ENCODE peak calls at places on chromosomes 11 and 22, in eight cellular contexts. V is psoas muscle, I is Caco-2, W is progenitor cell of endocrine pancreas, G is GM20000, N is right atrium auricular region, K is coronary artery, Q is fibroblast of the aortic adventitia. F is an unnamed sample.

GRCh38 chr11:66912361-66912760 is 45.8 kb downstream of the PC start:
- DNase-seq in V (no peak), I (no peak), W (no peak), G (no peak), N (no peak), K (no peak), Q (no peak), F (no peak)

GRCh38 chr11:78564037-78564888 is 10.4 kb downstream of the NARS2 start:
- DNase-seq in V (no peak), I (peak), W (no peak), G (peak), N (no peak), K (no peak), Q (peak), F (peak)

GRCh38 chr22:49724030-49724892 is 103.4 kb downstream of the BRD1 start:
- DNase-seq in V (no peak), I (no peak), W (no peak), G (no peak), N (peak), K (no peak), Q (no peak), F (no peak)

GRCh38 chr11:72433455-72434061 is 773 bp downstream of the CLPB start:
- DNase-seq in V (peak), I (no peak), W (no peak), G (no peak), N (no peak), K (no peak), Q (no peak), F (no peak)

GRCh38 chr11:29685361-29685760 is 331.5 kb downstream of the KCNA4 start:
- DNase-seq in V (no peak), I (no peak), W (no peak), G (no peak), N (no peak), K (no peak), Q (no peak), F (no peak)

GRCh38 chr11:66600219-66600923 is 7.4 kb downstream of the CCS start:
- DNase-seq in V (no peak), I (no peak), W (no peak), G (no peak), N (no peak), K (no peak), Q (peak), F (peak)

GRCh38 chr11:61138940-61139339 is 22.3 kb downstream of the VPS37C start:
- DNase-seq in V (no peak), I (no peak), W (no peak), G (no peak), N (no peak), K (no peak), Q (peak), F (peak)

GRCh38 chr11:17351510-17352176 is at the start of gene NCR3LG1:
- DNase-seq in V (peak), I (peak), W (no peak), G (peak), N (peak), K (peak), Q (peak), F (peak)

GRCh38 chr11:26276798-26277424 is 55.0 kb upstream of the ANO3 start:
- DNase-seq in V (no peak), I (peak), W (peak), G (peak), N (peak), K (no peak), Q (peak), F (peak)

GRCh38 chr11:117121176-117121575 is 22.9 kb upstream of the PAFAH1B2 start:
- DNase-seq in V (no peak), I (no peak), W (no peak), G (no peak), N (no peak), K (no peak), Q (peak), F (peak)

GRCh38 chr22:17707526-17707925 is 66.7 kb downstream of the BID start:
- DNase-seq in V (no peak), I (no peak), W (no peak), G (no peak), N (no peak), K (no peak), Q (peak), F (peak)

GRCh38 chr22:17728786-17729185 is 45.5 kb downstream of the BID start:
- DNase-seq in V (no peak), I (no peak), W (no peak), G (no peak), N (no peak), K (no peak), Q (no peak), F (no peak)

GRCh38 chr11:96207459-96208449 is 135.2 kb downstream of the MAML2 start:
- DNase-seq in V (no peak), I (peak), W (no peak), G (no peak), N (no peak), K (no peak), Q (no peak), F (peak)

GRCh38 chr22:40407831-40408717 is 37.7 kb downstream of the SGSM3 start:
- DNase-seq in V (no peak), I (no peak), W (no peak), G (no peak), N (no peak), K (no peak), Q (no peak), F (no peak)

GRCh38 chr11:70862093-70862492 is 390.3 kb downstream of the SHANK2 start:
- DNase-seq in V (peak), I (no peak), W (no peak), G (no peak), N (no peak), K (no peak), Q (no peak), F (no peak)

GRCh38 chr11:68020575-68020974 is 9.9 kb upstream of the NDUFS8 start:
- DNase-seq in V (no peak), I (peak), W (no peak), G (no peak), N (no peak), K (no peak), Q (no peak), F (peak)
- TF ChIP-seq CTCF in V (no peak), I (peak), W (no peak), G (no peak), N (no peak), K (no peak), Q (peak), F (peak)

DNA sequence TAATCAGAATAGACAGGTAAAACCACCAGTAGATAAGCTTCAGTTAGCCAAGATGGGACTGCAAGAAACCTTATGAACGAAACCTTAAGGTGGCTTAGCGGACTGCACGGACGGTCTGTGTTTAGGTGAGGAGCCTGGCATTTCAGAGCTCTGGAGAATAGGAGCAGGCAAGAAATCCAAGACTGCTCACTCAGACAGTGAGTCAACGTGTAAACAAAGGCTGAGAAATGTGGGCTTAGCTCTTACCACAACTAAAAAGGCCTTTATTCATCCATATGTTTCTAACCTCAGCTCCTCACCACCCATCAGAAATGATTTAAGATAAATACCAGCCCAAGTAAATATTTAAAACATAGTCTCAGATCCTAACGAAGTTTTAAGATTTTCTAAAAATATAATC is 657.7 kb downstream of the OPCML start:
- DNase-seq in V (no peak), I (no peak), W (no peak), G (no peak), N (no peak), K (no peak), Q (no peak), F (no peak)
- TF ChIP-seq CTCF in V (no peak), I (no peak), W (no peak), G (no peak), N (no peak), K (no peak), Q (no peak), F (no peak)

DNA sequence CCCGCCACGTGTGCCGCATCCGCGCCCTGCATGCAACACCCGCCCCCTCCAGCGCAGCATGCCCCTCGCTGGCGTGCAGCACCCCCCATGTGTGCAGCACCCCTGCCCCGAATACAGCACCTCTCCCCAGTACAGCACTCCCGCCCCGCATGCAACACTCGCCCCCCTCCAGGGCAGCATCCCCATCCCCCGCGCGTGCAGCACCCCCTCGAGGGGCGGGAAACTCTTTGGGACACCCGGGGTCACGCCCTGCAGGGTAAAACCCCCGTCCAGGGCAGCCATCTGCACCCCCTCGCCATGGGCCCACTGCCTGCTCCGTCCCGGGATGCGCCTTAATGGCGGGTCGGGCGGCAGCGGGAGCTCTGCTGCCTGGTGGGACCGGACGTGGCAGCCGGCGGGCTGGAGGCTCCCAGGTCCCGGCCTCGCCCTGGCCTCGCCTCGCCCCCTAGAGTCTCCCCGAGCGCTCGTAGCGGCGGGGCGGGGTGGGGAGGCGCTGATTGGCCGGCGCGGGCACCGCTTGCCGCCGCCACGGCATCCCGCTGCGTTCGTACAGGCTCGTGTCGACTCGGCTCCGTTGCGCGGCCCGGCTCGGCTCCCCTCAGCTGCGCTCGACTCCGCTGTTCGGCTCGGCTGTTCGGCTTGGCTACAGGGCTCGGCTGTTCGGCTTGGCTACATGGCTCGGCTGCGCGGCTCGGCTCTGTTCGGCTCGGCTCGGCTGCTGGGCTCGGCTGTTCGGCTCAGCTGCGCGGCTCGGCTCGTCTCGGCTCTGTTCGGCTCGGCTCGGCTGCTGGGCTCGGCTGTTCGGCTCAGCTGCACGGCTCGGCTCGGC is 417 bp upstream of the BRSK2 start:
- DNase-seq in V (peak), I (peak), W (peak), G (peak), N (peak), K (peak), Q (peak), F (peak)
- TF ChIP-seq CTCF in V (no peak), I (no peak), W (peak), G (no peak), N (no peak), K (no peak), Q (peak), F (no peak)

GRCh38 chr11:2312232-2313042 is 10.6 kb downstream of the TSPAN32 start:
- DNase-seq in V (peak), I (no peak), W (no peak), G (no peak), N (no peak), K (peak), Q (peak), F (peak)
- TF ChIP-seq CTCF in V (no peak), I (no peak), W (no peak), G (no peak), N (no peak), K (no peak), Q (no peak), F (no peak)

DNA sequence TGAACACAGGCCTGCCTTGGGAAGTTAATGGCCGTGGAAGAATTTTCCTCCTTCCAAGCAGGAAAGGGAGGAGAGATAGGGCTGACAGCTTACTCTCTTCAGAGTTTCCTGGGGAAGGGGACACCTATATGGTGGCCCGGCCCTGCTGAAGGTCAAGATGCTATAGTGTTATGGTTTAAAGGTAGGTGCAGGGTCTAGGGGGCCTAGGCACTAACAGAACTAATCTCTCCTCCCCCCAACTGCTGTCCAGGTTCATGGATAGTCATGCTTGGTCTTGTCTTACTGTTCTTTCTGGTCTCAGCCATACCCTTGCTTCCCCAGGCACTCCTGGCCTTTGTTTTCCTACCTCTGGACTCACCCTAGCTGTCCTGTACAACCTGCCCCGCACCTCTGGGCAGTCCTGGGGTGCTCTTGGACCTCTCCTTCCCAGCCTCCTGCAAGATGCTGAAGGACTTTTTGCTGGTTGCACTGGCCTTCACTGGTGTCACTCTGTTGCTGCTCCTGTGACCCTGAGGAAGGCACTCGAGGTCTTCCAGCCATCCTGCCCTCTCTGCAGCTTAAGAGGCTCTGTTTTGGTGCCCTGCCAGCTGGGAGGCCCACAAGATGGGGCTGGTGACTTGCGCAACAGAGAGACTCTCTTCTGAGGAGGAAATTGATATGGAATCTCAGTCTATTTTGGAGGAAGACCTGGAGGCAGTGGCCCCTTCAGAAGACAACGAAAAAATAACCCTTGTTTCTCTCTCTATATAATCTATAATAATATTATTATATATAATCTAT is 17.9 kb downstream of the SEC14L3 start:
- DNase-seq in V (no peak), I (no peak), W (no peak), G (no peak), N (no peak), K (no peak), Q (no peak), F (peak)
- TF ChIP-seq CTCF in V (no peak), I (no peak), W (no peak), G (no peak), N (no peak), K (no peak), Q (no peak), F (no peak)

GRCh38 chr11:120511116-120511803 is at the start of gene GRIK4:
- DNase-seq in V (peak), I (peak), W (peak), G (peak), N (peak), K (peak), Q (peak), F (peak)

GRCh38 chr11:120514541-120515121 is 3.1 kb downstream of the GRIK4 start:
- DNase-seq in V (peak), I (no peak), W (no peak), G (no peak), N (no peak), K (no peak), Q (no peak), F (no peak)

GRCh38 chr11:120511804-120512726 is 517 bp downstream of the GRIK4 start:
- DNase-seq in V (peak), I (no peak), W (no peak), G (peak), N (no peak), K (peak), Q (no peak), F (no peak)

GRCh38 chr11:120513436-120514315 is 2.1 kb downstream of the GRIK4 start:
- DNase-seq in V (peak), I (no peak), W (no peak), G (no peak), N (no peak), K (peak), Q (no peak), F (no peak)

DNA sequence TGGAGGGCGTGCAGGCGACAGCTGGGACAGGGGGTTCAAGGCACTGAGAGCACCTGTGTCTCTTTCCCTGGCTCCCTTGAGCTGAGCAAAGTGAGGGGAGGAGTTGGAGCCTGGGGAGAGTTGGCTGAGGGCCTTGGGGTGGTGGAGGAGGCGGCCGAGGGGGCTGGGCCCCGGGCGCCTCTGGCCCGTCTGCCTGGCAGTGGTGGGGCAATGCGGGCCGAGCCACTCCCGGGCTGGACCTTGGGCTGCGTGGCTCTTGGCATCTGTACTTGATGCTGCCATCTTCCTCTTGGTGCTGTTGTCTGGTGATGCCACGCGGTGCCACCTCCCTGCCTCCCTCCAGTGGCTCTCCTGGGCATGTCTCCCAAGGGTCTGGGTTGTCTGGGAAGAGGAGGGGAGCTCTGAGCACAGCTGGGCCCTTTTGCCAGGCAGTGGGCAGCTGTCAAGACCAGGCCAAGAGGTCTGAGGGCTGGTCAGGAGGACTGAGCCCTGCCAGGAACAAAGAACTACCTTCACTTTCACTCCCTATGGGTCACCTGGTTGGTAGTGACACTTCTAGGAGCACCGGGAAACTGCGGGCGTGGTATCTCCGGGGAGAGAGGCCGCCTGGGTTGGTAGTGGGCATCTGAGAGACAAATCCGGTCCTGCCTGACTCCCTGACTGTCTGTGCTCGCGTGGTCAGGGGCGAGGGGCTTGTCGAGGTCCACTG is 1.3 kb downstream of the GRIK4 start:
- DNase-seq in V (peak), I (no peak), W (no peak), G (no peak), N (no peak), K (peak), Q (no peak), F (no peak)
- TF ChIP-seq CTCF in V (no peak), I (no peak), W (no peak), G (no peak), N (no peak), K (no peak), Q (no peak), F (no peak)

F was measured in cardiac fibroblast.